ENCODE peak calls at places on chromosomes 4 and X, in nine cellular contexts. Q is heart right ventricle; K is mesenchymal stem cell; E is transverse colon; O is neural progenitor cell; M is CD8-positive, alpha-beta memory T cell; L is CD8-positive, alpha-beta T cell; H is thyroid gland; C is right lobe of liver. P is an unnamed sample. For H3K9me3, the result is how much of the 10 kb centered on the place peaks cover.

GRCh38 chr4:87003266-87003665 is 68.5 kb downstream of the AFF1 start:
- DNase-seq in Q (no peak), K (no peak), E (no peak), O (no peak), M (no peak), L (no peak), H (no peak), C (no peak), P (no peak)

GRCh38 chrX:123153846-123154335 is 30.2 kb upstream of the GRIA3 start:
- DNase-seq in Q (no peak), K (no peak), E (no peak), O (no peak), M (no peak), L (no peak), H (no peak), C (no peak), P (no peak)

GRCh38 chr4:14225683-14226207 is 598.2 kb upstream of the BOD1L1 start:
- DNase-seq in Q (no peak), K (no peak), E (no peak), O (no peak), M (no peak), L (no peak), H (no peak), C (no peak), P (no peak)

GRCh38 chrX:614136-614535 is 16.5 kb upstream of the SHOX start:
- DNase-seq in Q (no peak), K (no peak), E (no peak), O (no peak), M (no peak), L (no peak), H (no peak), C (peak), P (peak)

GRCh38 chr4:22417408-22417807 is 98.5 kb downstream of the ADGRA3 start:
- DNase-seq in Q (no peak), K (no peak), E (no peak), O (no peak), M (no peak), L (no peak), H (no peak), C (no peak), P (no peak)

GRCh38 chr4:110411599-110412011 is 64.3 kb upstream of the ENPEP start:
- DNase-seq in Q (no peak), K (no peak), E (peak), O (peak), M (no peak), L (no peak), H (no peak), C (no peak), P (no peak)

GRCh38 chr4:22410645-22411247 is 105.1 kb downstream of the ADGRA3 start:
- DNase-seq in Q (no peak), K (peak), E (no peak), O (peak), M (no peak), L (no peak), H (no peak), C (no peak), P (no peak)

GRCh38 chr4:160835789-160836188 is 1328.0 kb downstream of the FSTL5 start:
- DNase-seq in Q (no peak), K (peak), E (no peak), O (peak), M (no peak), L (no peak), H (peak), C (no peak), P (no peak)

GRCh38 chrX:132741706-132742105 is 216.7 kb downstream of the HS6ST2 start:
- DNase-seq in Q (no peak), K (peak), E (no peak), O (no peak), M (no peak), L (no peak), H (no peak), C (no peak), P (no peak)

GRCh38 chr4:10182446-10183424 is 66.1 kb upstream of the WDR1 start:
- DNase-seq in Q (no peak), K (no peak), E (no peak), O (no peak), M (no peak), L (no peak), H (no peak), C (no peak), P (no peak)

GRCh38 chrX:151977923-151978322 is 3.4 kb upstream of the GABRE start:
- DNase-seq in Q (no peak), K (no peak), E (no peak), O (no peak), M (no peak), L (no peak), H (peak), C (no peak), P (no peak)

GRCh38 chrX:68490644-68491043 is 8.2 kb upstream of the YIPF6 start:
- DNase-seq in Q (no peak), K (peak), E (no peak), O (peak), M (no peak), L (no peak), H (no peak), C (no peak), P (no peak)

GRCh38 chr4:182925298-182925738 is 8.1 kb upstream of the DCTD start:
- DNase-seq in Q (peak), K (peak), E (peak), O (peak), M (peak), L (peak), H (peak), C (peak), P (no peak)

GRCh38 chr4:61004651-61005170 is 195.4 kb upstream of the ADGRL3 start:
- DNase-seq in Q (no peak), K (no peak), E (no peak), O (no peak), M (no peak), L (no peak), H (no peak), C (no peak), P (no peak)

GRCh38 chr4:106334732-106335131 is 18.4 kb downstream of the AIMP1 start:
- DNase-seq in Q (no peak), K (no peak), E (no peak), O (no peak), M (no peak), L (no peak), H (no peak), C (no peak), P (no peak)

GRCh38 chrX:154328646-154329045 is 33.1 kb downstream of the TKTL1 start:
- DNase-seq in Q (no peak), K (no peak), E (no peak), O (no peak), M (no peak), L (no peak), H (no peak), C (no peak), P (no peak)

GRCh38 chrX:41275661-41276609 is 58.0 kb upstream of the DDX3X start:
- DNase-seq in Q (peak), K (peak), E (peak), O (peak), M (no peak), L (no peak), H (peak), C (peak), P (no peak)

GRCh38 chrX:48626401-48627298 is 29.4 kb downstream of the WDR13 start:
- DNase-seq in Q (no peak), K (peak), E (no peak), O (no peak), M (no peak), L (no peak), H (no peak), C (no peak), P (no peak)

GRCh38 chr4:271492-272103 is 33.7 kb downstream of the ZNF732 start:
- DNase-seq in Q (no peak), K (no peak), E (no peak), O (no peak), M (no peak), L (no peak), H (no peak), C (no peak), P (no peak)

DNA sequence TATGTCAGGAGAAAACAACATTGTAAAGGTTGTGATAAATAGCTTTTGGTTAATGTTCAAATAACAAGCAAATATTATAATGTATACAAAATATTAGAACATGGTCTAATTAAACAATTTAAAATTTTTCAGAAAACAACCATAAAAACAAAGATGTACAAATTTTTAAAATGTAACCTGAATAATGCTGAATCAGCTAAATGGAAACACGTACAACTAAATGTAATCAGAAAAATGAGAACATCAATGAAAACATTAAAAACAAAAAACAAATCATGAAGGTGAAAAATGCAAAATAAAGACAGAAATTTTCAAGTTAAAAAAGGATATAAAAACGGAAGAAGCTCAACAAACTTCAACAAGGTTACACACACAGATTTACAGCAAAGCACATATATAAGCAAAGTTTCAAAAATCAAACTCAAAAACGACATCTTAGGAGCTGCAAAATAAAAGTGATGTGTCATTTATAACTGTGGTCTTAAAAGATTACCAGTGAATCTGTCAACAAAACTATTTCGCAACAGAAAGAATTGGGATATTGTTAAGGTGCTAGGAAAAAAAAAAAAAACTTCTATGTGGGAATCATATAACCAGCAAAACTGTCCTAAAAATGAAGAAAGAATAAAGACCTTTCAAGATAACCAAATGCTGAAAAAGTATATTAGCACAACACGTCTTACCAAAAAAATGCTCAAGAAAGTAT is 31.8 kb downstream of the ZNF732 start:
- DNase-seq in Q (no peak), K (no peak), E (no peak), O (no peak), M (no peak), L (no peak), H (no peak), C (no peak), P (no peak)
- H3K9me3 ChIP-seq in Q (half or more), K (half or more), E (half or more), O (half or more), M (under half), L (under half), H (under half), C (half or more), P (half or more)

GRCh38 chr4:121765368-121765705 is 373 bp upstream of the SMIM43 start:
- DNase-seq in Q (no peak), K (no peak), E (no peak), O (no peak), M (no peak), L (no peak), H (no peak), C (no peak), P (no peak)

GRCh38 chr4:121771869-121772268 is 6.9 kb upstream of the SMIM43 start:
- DNase-seq in Q (no peak), K (no peak), E (no peak), O (no peak), M (no peak), L (no peak), H (no peak), C (no peak), P (no peak)

GRCh38 chr4:121764702-121765367 is at the start of gene SMIM43:
- DNase-seq in Q (no peak), K (peak), E (no peak), O (peak), M (no peak), L (no peak), H (peak), C (no peak), P (no peak)

GRCh38 chr4:121765941-121766538 is 1.1 kb upstream of the SMIM43 start:
- DNase-seq in Q (no peak), K (no peak), E (no peak), O (peak), M (no peak), L (no peak), H (no peak), C (no peak), P (no peak)

GRCh38 chr4:121769341-121769740 is 4.4 kb upstream of the SMIM43 start:
- DNase-seq in Q (no peak), K (no peak), E (no peak), O (no peak), M (no peak), L (no peak), H (no peak), C (no peak), P (no peak)
- H3K27ac ChIP-seq in Q (no peak), K (no peak), E (no peak), O (no peak), M (no peak), L (no peak), H (no peak), C (no peak), P (no peak)

GRCh38 chrX:156001001-156001666 is 3.6 kb downstream of the IL9R start:
- DNase-seq in Q (no peak), K (no peak), E (no peak), O (no peak), M (no peak), L (no peak), H (no peak), C (no peak), P (peak)
- H3K9me3 ChIP-seq in Q (under half), K (under half), E (under half), O (under half), M (under half), L (under half), H (under half), C (under half), P (under half)

GRCh38 chrX:74207539-74207938 is 96.4 kb upstream of the ZCCHC13 start:
- DNase-seq in Q (no peak), K (no peak), E (no peak), O (no peak), M (no peak), L (no peak), H (no peak), C (no peak), P (no peak)
- H3K27ac ChIP-seq in Q (no peak), K (no peak), E (no peak), O (no peak), M (no peak), L (no peak), H (no peak), C (no peak), P (no peak)

GRCh38 chrX:79065696-79066095 is 78.8 kb upstream of the GPR174 start:
- DNase-seq in Q (no peak), K (no peak), E (peak), O (no peak), M (no peak), L (no peak), H (no peak), C (no peak), P (no peak)
- H3K9me3 ChIP-seq in Q (under half), K (under half), E (under half), O (under half), M (under half), L (under half), H (under half), C (under half), P (under half)

DNA sequence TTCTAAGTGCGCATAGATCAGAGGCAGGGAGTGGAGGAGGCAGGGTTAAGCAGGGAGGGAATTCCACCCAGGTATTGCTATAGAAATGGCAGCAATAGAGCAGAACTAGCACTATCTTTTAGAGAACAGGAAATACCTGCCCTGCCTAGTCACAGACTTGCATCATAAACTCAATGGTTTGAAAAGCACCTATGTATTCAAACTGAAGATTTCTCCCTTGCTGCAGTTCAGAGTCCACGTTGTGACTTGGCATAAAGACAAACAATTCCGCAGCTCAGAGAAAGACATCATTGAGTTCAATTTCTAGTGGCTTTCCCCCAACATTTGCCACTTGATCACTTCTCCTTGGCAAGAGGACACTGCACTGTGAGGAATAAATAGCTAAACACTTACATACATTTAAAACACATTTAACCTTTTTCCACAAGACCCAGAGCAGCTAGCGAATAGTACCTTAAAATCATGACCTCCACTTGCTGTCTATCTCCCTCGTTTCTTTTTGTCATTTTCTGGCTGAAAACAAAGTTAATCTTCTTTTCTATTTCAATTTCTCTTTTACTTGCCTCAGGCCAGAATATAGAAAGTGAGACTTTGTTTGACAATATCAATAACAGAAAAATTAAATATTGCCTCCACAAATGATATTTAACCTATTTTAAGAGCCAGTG is 42.4 kb downstream of the SLC7A11 start:
- DNase-seq in Q (no peak), K (no peak), E (peak), O (no peak), M (no peak), L (no peak), H (peak), C (no peak), P (no peak)
- H3K27ac ChIP-seq in Q (peak), K (no peak), E (peak), O (no peak), M (no peak), L (no peak), H (peak), C (no peak), P (no peak)

P was measured in vagina.